ENCODE peak calls at places on chromosomes 2 and 18, in four cellular contexts. W is left lung, Y is right atrium auricular region, F is SK-N-SH. S is an unnamed sample. For H3K36me3 and H3K27me3, the result is how much of the 10 kb centered on the place peaks cover.

GRCh38 chr2:220789961-220790360 is 782.1 kb downstream of the EPHA4 start:
- DNase-seq in W (no peak), F (no peak), Y (no peak), S (no peak)

GRCh38 chr2:237483018-237483731 is 3.9 kb upstream of the MLPH start:
- DNase-seq in Y (no peak), W (peak), F (no peak), S (no peak)

GRCh38 chr2:118632921-118633320 is 214.5 kb downstream of the EN1 start:
- DNase-seq in F (no peak), W (no peak), Y (no peak), S (peak)

GRCh38 chr2:160822006-160822405 is 328.4 kb upstream of the RBMS1 start:
- DNase-seq in Y (no peak), F (no peak), W (no peak), S (no peak)

GRCh38 chr2:158953454-158953853 is 15.0 kb upstream of the TANC1 start:
- DNase-seq in Y (no peak), W (no peak), F (no peak), S (no peak)

GRCh38 chr2:223101340-223102039 is 49.5 kb downstream of the KCNE4 start:
- DNase-seq in F (peak), W (no peak), Y (no peak), S (peak)

GRCh38 chr18:905307-905947 is 756 bp downstream of the ADCYAP1 start:
- DNase-seq in F (peak), W (no peak), Y (no peak), S (peak)

GRCh38 chr18:25053484-25053883 is 298.5 kb downstream of the ZNF521 start:
- DNase-seq in W (no peak), Y (no peak), F (no peak), S (no peak)

GRCh38 chr2:12126325-12126724 is 379.9 kb downstream of the LPIN1 start:
- DNase-seq in Y (no peak), W (no peak), F (no peak), S (no peak)

DNA sequence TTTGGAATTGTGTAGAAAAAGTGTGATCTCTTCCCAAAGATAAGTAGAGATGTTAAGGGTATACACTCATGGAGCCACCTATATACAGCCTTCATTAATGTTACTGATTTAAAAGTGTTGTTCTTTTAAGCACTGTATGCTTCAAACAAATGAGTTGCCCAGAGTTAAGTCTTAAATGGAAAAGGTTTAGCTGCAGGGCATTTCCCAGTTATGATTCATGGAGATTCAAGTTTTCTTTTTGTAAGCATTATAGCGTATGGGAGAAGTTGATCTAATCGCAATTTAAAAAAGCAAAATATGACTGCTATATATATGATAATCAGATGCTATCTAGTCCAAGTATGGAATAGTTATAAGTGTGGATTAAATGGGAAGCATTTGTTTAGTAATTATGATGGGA is 4.8 kb downstream of the PDK1 start:
- DNase-seq in W (no peak), Y (no peak), F (no peak), S (no peak)
- H3K36me3 ChIP-seq in W (under half), Y (under half), F (under half), S (under half)

DNA sequence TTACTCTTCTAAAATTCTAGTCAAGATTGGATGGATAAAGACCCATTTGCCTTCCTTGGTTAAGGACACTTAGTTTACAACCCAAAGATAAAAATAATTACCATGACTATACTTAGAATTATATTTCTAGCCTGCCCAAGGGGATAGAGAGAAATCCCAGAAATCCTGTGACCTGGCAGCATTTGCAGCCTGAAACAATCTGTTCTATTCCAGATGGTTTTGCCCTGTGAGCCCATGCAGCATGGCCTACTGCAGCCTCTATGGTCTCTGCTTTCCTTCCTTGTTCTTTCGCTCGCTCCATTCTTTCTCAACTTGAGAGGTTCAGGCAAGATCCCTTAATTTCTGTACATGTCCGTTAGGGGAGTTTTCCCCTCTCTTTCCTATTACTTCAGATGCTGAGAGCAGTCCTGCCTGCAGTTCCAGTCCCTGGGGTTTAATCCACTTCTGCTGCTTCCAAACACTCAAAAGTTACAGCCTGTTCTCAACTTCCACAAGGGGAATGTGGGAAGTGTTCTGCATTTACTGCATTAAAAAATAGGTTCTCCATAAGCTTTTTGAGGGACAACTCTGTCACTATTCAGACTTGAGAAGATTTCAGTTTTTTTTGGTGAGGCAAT is 80.2 kb downstream of the CDCA7 start:
- DNase-seq in F (no peak), W (no peak), Y (no peak), S (no peak)
- H3K4me3 ChIP-seq in F (no peak), W (no peak), Y (no peak), S (no peak)

DNA sequence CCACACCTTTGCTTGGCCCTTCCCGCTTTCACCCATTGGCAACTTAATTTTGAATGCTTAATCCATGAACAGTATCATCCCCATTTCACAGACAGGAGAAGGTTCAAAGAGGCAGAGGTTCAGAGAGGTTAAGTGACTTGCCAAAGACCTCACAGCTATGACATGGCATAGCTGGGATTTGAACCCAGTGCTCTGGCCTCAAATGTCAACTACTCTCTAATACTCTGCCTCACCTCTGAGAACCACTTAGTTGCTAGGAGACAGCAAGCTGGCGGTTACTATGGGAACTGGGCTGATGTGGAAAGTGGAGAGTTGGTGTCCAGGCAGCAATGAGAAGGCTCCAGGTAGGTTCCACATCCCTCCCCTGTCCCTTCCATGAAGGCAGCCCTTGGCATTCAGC is 15.8 kb upstream of the PRSS56 start:
- DNase-seq in W (no peak), Y (no peak), F (no peak), S (peak)
- H3K27me3 ChIP-seq in W (half or more), Y (under half), F (under half), S (under half)

GRCh38 chr2:101874069-101874468 is 117.7 kb upstream of the IL1R2 start:
- DNase-seq in F (no peak), Y (no peak), W (no peak), S (no peak)
- H3K36me3 ChIP-seq in F (half or more), Y (half or more), W (under half), S (under half)

GRCh38 chr18:59695551-59695950 is 1.7 kb downstream of the CCBE1 start:
- DNase-seq in Y (no peak), F (no peak), W (no peak), S (no peak)
- H3K4me3 ChIP-seq in Y (no peak), F (no peak), W (peak), S (no peak)

GRCh38 chr2:60602388-60602787 is 48.9 kb upstream of the BCL11A start:
- DNase-seq in Y (no peak), W (no peak), F (no peak), S (no peak)
- H3K27me3 ChIP-seq in Y (under half), W (under half), F (under half), S (under half)